ENCODE peak calls at places on chromosome 2, in four cellular contexts. R, N, U and X are unnamed samples.

GRCh38 chr2:66683599-66683998 is 248.7 kb downstream of the MEIS1 start:
- DNase-seq in R (no peak), N (no peak), U (peak; percentile 19), X (peak; percentile 32)

GRCh38 chr2:239815638-239816035 is 209.5 kb downstream of the NDUFA10 start:
- DNase-seq in R (no peak), N (no peak), U (no peak), X (peak; percentile 5)

GRCh38 chr2:236684534-236685256 is 115.1 kb downstream of the ACKR3 start:
- DNase-seq in R (no peak), N (no peak), U (no peak), X (no peak)

GRCh38 chr2:172038604-172039003 is 38.9 kb downstream of the METAP1D start:
- DNase-seq in R (no peak), N (peak; percentile 90), U (no peak), X (no peak)

GRCh38 chr2:158533009-158533408 is 76.3 kb downstream of the PKP4 start:
- DNase-seq in R (no peak), N (no peak), U (no peak), X (no peak)

GRCh38 chr2:218781691-218782528 is at the start of gene CYP27A1:
- DNase-seq in R (peak; percentile 85), N (no peak), U (peak; percentile 56), X (peak; percentile 76)

GRCh38 chr2:150624001-150624401 is 136.5 kb upstream of the RND3 start:
- DNase-seq in R (no peak), N (no peak), U (no peak), X (no peak)

GRCh38 chr2:190847504-190848201 is 33.0 kb upstream of the GLS start:
- DNase-seq in R (no peak), N (no peak), U (no peak), X (no peak)

GRCh38 chr2:76821731-76822130 is 700.4 kb downstream of the LRRTM4 start:
- DNase-seq in R (no peak), N (peak; percentile 1), U (no peak), X (no peak)

GRCh38 chr2:101533611-101534601 is 59.0 kb upstream of the RFX8 start:
- DNase-seq in R (no peak), N (no peak), U (peak; percentile 19), X (no peak)

GRCh38 chr2:207008105-207008990 is 69.0 kb downstream of the CPO start:
- DNase-seq in R (no peak), N (peak; percentile 11), U (no peak), X (no peak)

GRCh38 chr2:33412920-33413319 is 63.5 kb upstream of the RASGRP3 start:
- DNase-seq in R (no peak), N (peak; percentile 55), U (no peak), X (no peak)
- TF ChIP-seq CTCF in R (peak; percentile 60), N (peak; percentile 45), U (peak; percentile 54), X (no peak)

GRCh38 chr2:170396799-170397459 is 219.0 kb downstream of the MYO3B start:
- DNase-seq in R (no peak), N (no peak), U (no peak), X (no peak)

GRCh38 chr2:170391018-170391417 is 213.1 kb downstream of the MYO3B start:
- DNase-seq in R (no peak), N (no peak), U (no peak), X (no peak)

GRCh38 chr2:170393861-170394498 is 216.0 kb downstream of the MYO3B start:
- DNase-seq in R (no peak), N (no peak), U (no peak), X (no peak)

GRCh38 chr2:170394988-170395387 is 217.0 kb downstream of the MYO3B start:
- DNase-seq in R (no peak), N (no peak), U (no peak), X (no peak)
- TF ChIP-seq CTCF in R (peak; percentile 7), N (no peak), U (no peak), X (no peak)

DNA sequence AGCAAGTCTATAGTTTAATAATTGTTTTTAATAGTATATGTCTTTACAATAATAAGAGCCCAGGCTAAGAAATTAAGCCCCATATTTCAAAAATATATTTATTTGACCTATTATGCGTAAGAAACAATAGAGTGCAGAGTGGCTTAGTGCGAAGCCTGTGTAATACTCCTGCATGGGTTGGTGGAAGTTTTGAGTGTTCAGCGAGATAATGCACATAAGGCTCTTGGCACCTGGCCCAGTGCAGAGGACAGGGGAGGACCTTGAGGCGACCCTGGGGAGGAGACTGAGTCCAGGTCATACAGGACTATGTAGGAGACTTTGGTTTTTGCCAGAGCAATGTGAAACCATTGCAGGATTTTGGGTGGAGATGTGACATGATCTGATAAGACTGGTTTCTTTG is 132.4 kb upstream of the ST6GAL2 start:
- DNase-seq in R (no peak), N (no peak), U (peak; percentile 18), X (no peak)
- TF ChIP-seq CTCF in R (no peak), N (no peak), U (no peak), X (no peak)

DNA sequence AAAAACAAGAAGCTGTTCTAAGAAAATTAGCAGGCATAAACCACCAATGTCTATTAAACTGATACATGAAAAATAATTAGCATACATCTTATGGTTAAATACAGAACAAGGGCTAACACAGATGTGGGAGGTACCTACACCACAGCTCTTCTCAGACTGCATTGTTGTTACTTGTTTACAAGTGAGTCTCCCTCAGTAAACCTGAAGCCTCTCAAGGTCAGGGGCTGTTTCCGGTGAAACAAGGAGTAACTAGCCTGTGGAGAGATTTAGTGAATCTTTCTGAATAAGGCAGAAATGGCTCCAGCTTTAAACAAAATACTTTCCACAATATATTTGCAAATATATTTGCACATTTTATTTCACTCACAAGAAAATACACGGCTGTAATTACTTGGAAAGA is 244.0 kb downstream of the FIGN start:
- DNase-seq in R (no peak), N (no peak), U (no peak), X (no peak)
- TF ChIP-seq CTCF in R (no peak), N (no peak), U (no peak), X (no peak)

GRCh38 chr2:233314180-233314579 is 6.6 kb downstream of the SAG start:
- DNase-seq in R (no peak), N (no peak), U (no peak), X (no peak)
- TF ChIP-seq CTCF in R (no peak), N (no peak), U (no peak), X (no peak)

GRCh38 chr2:100423631-100424030 is 6.2 kb upstream of the CHST10 start:
- DNase-seq in R (no peak), N (no peak), U (no peak), X (no peak)

GRCh38 chr2:100425107-100425506 is 7.6 kb upstream of the CHST10 start:
- DNase-seq in R (no peak), N (no peak), U (no peak), X (no peak)

GRCh38 chr2:100425573-100426383 is 8.3 kb upstream of the CHST10 start:
- DNase-seq in R (no peak), N (no peak), U (no peak), X (no peak)

GRCh38 chr2:100424277-100424875 is 6.9 kb upstream of the CHST10 start:
- DNase-seq in R (no peak), N (no peak), U (no peak), X (no peak)

GRCh38 chr2:100422320-100422719 is 4.9 kb upstream of the CHST10 start:
- DNase-seq in R (no peak), N (peak; percentile 51), U (no peak), X (no peak)
- TF ChIP-seq CTCF in R (peak; percentile 57), N (peak; percentile 23), U (peak; percentile 56), X (no peak)

DNA sequence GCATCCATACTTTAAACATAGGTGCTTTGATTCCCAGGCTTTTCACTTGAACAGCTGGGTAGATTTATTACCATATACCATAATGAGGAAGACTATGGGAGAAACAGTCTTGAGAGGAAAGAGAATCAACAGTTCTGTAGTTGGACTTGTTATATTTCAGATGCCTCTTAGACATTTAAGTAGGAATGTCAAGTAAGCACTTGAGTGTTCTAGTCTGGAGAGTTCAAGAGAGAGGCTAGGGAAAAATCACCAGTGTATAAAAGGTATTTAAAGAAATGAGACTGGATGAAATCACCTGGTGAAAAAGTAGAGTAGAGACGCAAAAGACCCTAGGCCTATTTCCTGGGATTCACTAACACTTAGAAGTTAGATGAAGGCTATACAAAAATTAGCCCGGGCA is 13.5 kb upstream of the CCNT2 start:
- DNase-seq in R (no peak), N (no peak), U (no peak), X (no peak)
- TF ChIP-seq CTCF in R (no peak), N (no peak), U (no peak), X (no peak)